ENCODE peak calls at places on chromosomes 5 and 9, in nine cellular contexts. W is progenitor cell of endocrine pancreas; R is neural progenitor cell; D is NCI-H2081; B is Ammon's horn; E is GM13977; S is amniotic stem cell; F is stimulated activated CD8-positive, alpha-beta memory T cell treated with anti-CD3 and anti-CD28 coated beads, Interleukin-15, amount 100 ng/mL, for 24 hours; O is midbrain. Q is an unnamed sample.

GRCh38 chr9:104987743-104988142 is 59.8 kb upstream of the ABCA1 start:
- DNase-seq in F (no peak), R (no peak), W (no peak), D (no peak), S (no peak), B (no peak), E (no peak), O (no peak), Q (no peak)

GRCh38 chr5:67425514-67425913 is 228.9 kb upstream of the CD180 start:
- DNase-seq in B (no peak), F (no peak), S (peak), E (no peak), D (no peak), O (no peak), W (no peak), R (no peak), Q (no peak)

GRCh38 chr5:78640622-78641021 is 8.0 kb downstream of the LHFPL2 start:
- DNase-seq in W (no peak), B (no peak), O (no peak), D (no peak), R (no peak), F (no peak), E (no peak), S (no peak), Q (no peak)

GRCh38 chr9:33750307-33750838 is 45.0 kb upstream of the PRSS3 start:
- DNase-seq in O (no peak), E (no peak), S (no peak), R (no peak), W (no peak), F (no peak), B (no peak), D (no peak), Q (no peak)

GRCh38 chr9:15642369-15642962 is 89.6 kb downstream of the CCDC171 start:
- DNase-seq in O (peak), B (peak), W (no peak), F (no peak), D (peak), R (peak), S (no peak), E (peak), Q (peak)

GRCh38 chr5:160133071-160133917 is 14.0 kb upstream of the PWWP2A start:
- DNase-seq in D (no peak), O (peak), W (no peak), R (peak), E (no peak), B (peak), F (no peak), S (no peak), Q (no peak)

GRCh38 chr5:61637566-61637965 is 305.5 kb downstream of the ZSWIM6 start:
- DNase-seq in D (no peak), S (no peak), O (peak), B (peak), R (peak), F (no peak), E (no peak), W (no peak), Q (no peak)

GRCh38 chr5:179612577-179613459 is 10.7 kb downstream of the HNRNPH1 start:
- DNase-seq in D (no peak), O (no peak), E (no peak), S (no peak), F (no peak), B (no peak), R (no peak), W (no peak), Q (no peak)

GRCh38 chr9:73995836-73996235 is 501.3 kb upstream of the RORB start:
- DNase-seq in F (no peak), O (no peak), B (no peak), D (no peak), R (no peak), S (no peak), E (no peak), W (no peak), Q (no peak)

Q was measured in HTR-8/SVneo.